ENCODE peak calls at places on chromosomes 11 and 22, in four cellular contexts. P is activated CD8-positive, alpha-beta T cell treated with anti-CD3 and anti-CD28 coated beads, Interleukin-2, amount 10 ng/mL, durations not matched to agents 7 days and 5 days; V is germinal center; R is NCI-H2227 treated with DMSO at 0.1 percent for 48 hours. Y is an unnamed sample.
A peak's percentile ranks its signal among the peaks of the same experiment; 100 is the strongest.

GRCh38 chr22:25482091-25482760 is 82.2 kb upstream of the GRK3 start:
- DNase-seq in P (no peak), V (no peak), R (no peak), Y (no peak)

GRCh38 chr11:65444314-65445051 is 21.9 kb downstream of the NEAT1 start:
- DNase-seq in P (no peak), V (no peak), R (no peak), Y (no peak)

GRCh38 chr11:31959711-31960110 is 131.2 kb upstream of the RCN1 start:
- DNase-seq in P (no peak), V (no peak), R (no peak), Y (no peak)

GRCh38 chr22:39997939-39998726 is 3.4 kb downstream of the FAM83F start:
- DNase-seq in P (no peak), V (no peak), R (peak; percentile 36), Y (no peak)

GRCh38 chr11:96126917-96127595 is 203.1 kb upstream of the MTMR2 start:
- DNase-seq in P (no peak), V (no peak), R (no peak), Y (no peak)

GRCh38 chr11:3662856-3663255 is 8.3 kb downstream of the CHRNA10 start:
- DNase-seq in P (no peak), V (no peak), R (no peak), Y (no peak)

GRCh38 chr22:24407278-24407665 is 20.1 kb upstream of the ADORA2A start:
- DNase-seq in P (no peak), V (no peak), R (no peak), Y (no peak)

GRCh38 chr22:21775061-21775460 is 39.5 kb upstream of the YPEL1 start:
- DNase-seq in P (no peak), V (no peak), R (no peak), Y (no peak)

GRCh38 chr11:72591785-72592490 is 82.3 kb downstream of the PDE2A start:
- DNase-seq in P (peak; percentile 74), V (no peak), R (no peak), Y (no peak)

GRCh38 chr22:49515486-49515885 is 312.2 kb downstream of the BRD1 start:
- DNase-seq in P (no peak), V (no peak), R (no peak), Y (no peak)

GRCh38 chr22:45053094-45053493 is 43.3 kb upstream of the PHF21B start:
- DNase-seq in P (no peak), V (no peak), R (no peak), Y (no peak)

GRCh38 chr22:19419086-19419463 is 12.5 kb downstream of the HIRA start:
- DNase-seq in P (no peak), V (no peak), R (no peak), Y (peak; percentile 45)

GRCh38 chr11:11243790-11244469 is 109.1 kb downstream of the CSNK2A3 start:
- DNase-seq in P (no peak), V (peak; percentile 85), R (no peak), Y (peak; percentile 56)

GRCh38 chr11:16611395-16612233 is 126.8 kb upstream of the C11orf58 start:
- DNase-seq in P (no peak), V (no peak), R (peak; percentile 49), Y (peak; percentile 23)

GRCh38 chr22:17629167-17629489 is 579 bp upstream of the ATP6V1E1 start:
- DNase-seq in P (no peak), V (no peak), R (no peak), Y (no peak)

GRCh38 chr11:2943711-2944118 is 14.5 kb upstream of the PHLDA2 start:
- DNase-seq in P (no peak), V (no peak), R (no peak), Y (peak; percentile 36)

GRCh38 chr11:109371444-109372176 is 50.4 kb upstream of the C11orf87 start:
- DNase-seq in P (no peak), V (no peak), R (no peak), Y (no peak)

GRCh38 chr11:123122341-123122740 is 60.4 kb upstream of the HSPA8 start:
- DNase-seq in P (no peak), V (no peak), R (no peak), Y (no peak)

GRCh38 chr22:48782817-48783511 is 1044.7 kb downstream of the BRD1 start:
- DNase-seq in P (peak; percentile 12), V (no peak), R (no peak), Y (peak; percentile 8)

GRCh38 chr11:64643258-64643881 is 52.4 kb downstream of the SLC22A12 start:
- DNase-seq in P (no peak), V (no peak), R (peak; percentile 85), Y (no peak)

GRCh38 chr22:50473855-50474671 is 772 bp downstream of the SBF1 start:
- DNase-seq in P (peak; percentile 65), V (peak; percentile 34), R (no peak), Y (peak; percentile 63)

GRCh38 chr22:46695346-46696224 is 42.5 kb downstream of the CERK start:
- DNase-seq in P (no peak), V (no peak), R (no peak), Y (no peak)

GRCh38 chr11:66607126-66607834 is 9.2 kb upstream of the RBM14 start:
- DNase-seq in P (no peak), V (no peak), R (no peak), Y (no peak)

GRCh38 chr22:36331912-36332622 is 55.7 kb downstream of the MYH9 start:
- DNase-seq in P (peak; percentile 80), V (peak; percentile 78), R (no peak), Y (peak; percentile 58)

GRCh38 chr11:111918390-111919256 is at the start of gene C11orf52:
- DNase-seq in P (no peak), V (no peak), R (no peak), Y (no peak)

GRCh38 chr11:46906596-46906995 is 11.8 kb downstream of the LRP4 start:
- DNase-seq in P (no peak), V (no peak), R (no peak), Y (no peak)

GRCh38 chr22:40512426-40513136 is 123.9 kb downstream of the MRTFA start:
- DNase-seq in P (no peak), V (no peak), R (no peak), Y (no peak)

GRCh38 chr11:113106507-113106906 is 145.3 kb downstream of the NCAM1 start:
- DNase-seq in P (no peak), V (no peak), R (peak; percentile 45), Y (no peak)

Y was measured in GM13976.